ENCODE peak calls at places on chromosomes 6 and 20, in seven cellular contexts. One of them, this sample, is unnamed.

GRCh38 chr6:55925292-55925691 is 49.9 kb upstream of the BMP5 start:
- DNase-seq in endodermal cell: no peak
- DNase-seq in mesendoderm: no peak
- DNase-seq in right lobe of liver: no peak
- DNase-seq in mesenchymal stem cell: peak; percentile 78
- DNase-seq in MM.1S: no peak
- DNase-seq in psoas muscle: no peak
- DNase-seq in this sample: no peak

GRCh38 chr20:14334306-14334930 is 3.0 kb downstream of the FLRT3 start:
- DNase-seq in right lobe of liver: peak; percentile 23
- DNase-seq in MM.1S: peak; percentile 62
- DNase-seq in psoas muscle: no peak
- DNase-seq in mesenchymal stem cell: peak; percentile 58
- DNase-seq in mesendoderm: peak; percentile 90
- DNase-seq in endodermal cell: peak; percentile 72
- DNase-seq in this sample: no peak

GRCh38 chr20:24502184-24502583 is 32.8 kb downstream of the SYNDIG1 start:
- DNase-seq in psoas muscle: peak; percentile 59
- DNase-seq in right lobe of liver: no peak
- DNase-seq in endodermal cell: no peak
- DNase-seq in MM.1S: no peak
- DNase-seq in mesenchymal stem cell: peak; percentile 16
- DNase-seq in mesendoderm: no peak
- DNase-seq in this sample: no peak

GRCh38 chr6:3534599-3534998 is 77.7 kb upstream of the SLC22A23 start:
- DNase-seq in right lobe of liver: no peak
- DNase-seq in psoas muscle: no peak
- DNase-seq in mesenchymal stem cell: no peak
- DNase-seq in MM.1S: no peak
- DNase-seq in endodermal cell: no peak
- DNase-seq in mesendoderm: no peak
- DNase-seq in this sample: no peak

GRCh38 chr6:52975580-52975979 is 19.5 kb downstream of the GSTA4 start:
- DNase-seq in psoas muscle: no peak
- DNase-seq in endodermal cell: no peak
- DNase-seq in right lobe of liver: no peak
- DNase-seq in mesendoderm: peak; percentile 17
- DNase-seq in mesenchymal stem cell: no peak
- DNase-seq in MM.1S: no peak
- DNase-seq in this sample: no peak

GRCh38 chr6:87968435-87969278 is 79.0 kb upstream of the SPACA1 start:
- DNase-seq in mesendoderm: peak; percentile 22
- DNase-seq in right lobe of liver: no peak
- DNase-seq in MM.1S: peak; percentile 35
- DNase-seq in psoas muscle: no peak
- DNase-seq in endodermal cell: peak; percentile 73
- DNase-seq in mesenchymal stem cell: peak; percentile 19
- DNase-seq in this sample: no peak

GRCh38 chr6:37696220-37696840 is 1.4 kb downstream of the MDGA1 start:
- DNase-seq in right lobe of liver: peak; percentile 39
- DNase-seq in mesenchymal stem cell: peak; percentile 54
- DNase-seq in MM.1S: no peak
- DNase-seq in psoas muscle: peak; percentile 34
- DNase-seq in mesendoderm: no peak
- DNase-seq in endodermal cell: peak; percentile 76
- DNase-seq in this sample: no peak

GRCh38 chr6:130843575-130844320 is 16.5 kb downstream of the SMLR1 start:
- DNase-seq in mesendoderm: peak; percentile 58
- DNase-seq in psoas muscle: no peak
- DNase-seq in mesenchymal stem cell: peak; percentile 63
- DNase-seq in right lobe of liver: no peak
- DNase-seq in endodermal cell: no peak
- DNase-seq in MM.1S: peak; percentile 55
- DNase-seq in this sample: no peak

GRCh38 chr6:127606131-127606562 is 29.2 kb downstream of the C6orf58 start:
- DNase-seq in psoas muscle: no peak
- DNase-seq in MM.1S: peak; percentile 15
- DNase-seq in right lobe of liver: no peak
- DNase-seq in endodermal cell: peak; percentile 74
- DNase-seq in mesendoderm: peak; percentile 80
- DNase-seq in mesenchymal stem cell: peak; percentile 52
- DNase-seq in this sample: no peak

GRCh38 chr6:73079978-73080377 is 145.3 kb downstream of the KHDC1L start:
- DNase-seq in MM.1S: no peak
- DNase-seq in psoas muscle: no peak
- DNase-seq in right lobe of liver: no peak
- DNase-seq in mesendoderm: no peak
- DNase-seq in mesenchymal stem cell: no peak
- DNase-seq in endodermal cell: no peak
- DNase-seq in this sample: no peak

GRCh38 chr6:73078908-73079610 is 146.2 kb downstream of the KHDC1L start:
- DNase-seq in endodermal cell: no peak
- DNase-seq in psoas muscle: no peak
- DNase-seq in right lobe of liver: no peak
- DNase-seq in mesendoderm: no peak
- DNase-seq in MM.1S: no peak
- DNase-seq in mesenchymal stem cell: no peak
- DNase-seq in this sample: no peak

GRCh38 chr6:73076211-73076610 is 149.1 kb downstream of the KHDC1L start:
- DNase-seq in mesendoderm: no peak
- DNase-seq in right lobe of liver: no peak
- DNase-seq in psoas muscle: no peak
- DNase-seq in mesenchymal stem cell: no peak
- DNase-seq in endodermal cell: no peak
- DNase-seq in MM.1S: no peak
- DNase-seq in this sample: no peak

GRCh38 chr6:73079611-73079955 is 145.7 kb downstream of the KHDC1L start:
- DNase-seq in right lobe of liver: no peak
- DNase-seq in psoas muscle: no peak
- DNase-seq in mesendoderm: no peak
- DNase-seq in MM.1S: no peak
- DNase-seq in endodermal cell: no peak
- DNase-seq in mesenchymal stem cell: peak; percentile 55
- DNase-seq in this sample: no peak

DNA sequence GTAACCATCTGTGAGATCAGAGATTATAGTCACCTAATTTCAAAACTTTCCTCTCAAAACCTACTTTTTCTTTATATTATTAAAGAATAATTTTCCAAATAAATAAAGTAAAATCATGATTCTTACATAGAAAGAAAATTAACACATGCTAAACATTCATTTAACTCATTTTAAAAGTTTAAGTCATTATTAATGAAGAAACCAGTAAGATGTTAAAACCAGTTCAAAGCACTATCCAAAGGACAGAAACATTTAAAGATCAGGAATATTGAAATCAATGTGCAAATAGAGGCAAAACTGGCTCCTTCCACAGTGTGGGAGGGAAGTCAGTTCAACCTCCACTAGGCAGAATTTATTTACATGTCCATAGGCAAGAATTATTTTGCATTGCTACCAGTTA is 147.0 kb downstream of the KHDC1L start:
- DNase-seq in endodermal cell: no peak
- DNase-seq in psoas muscle: no peak
- DNase-seq in mesenchymal stem cell: no peak
- DNase-seq in MM.1S: no peak
- DNase-seq in mesendoderm: no peak
- DNase-seq in right lobe of liver: no peak
- DNase-seq in this sample: no peak
- H3K4me1 ChIP-seq in endodermal cell: no peaks in the 10 kb centered on the region
- H3K4me1 ChIP-seq in psoas muscle: no peaks in the 10 kb centered on the region
- H3K4me1 ChIP-seq in mesenchymal stem cell: no peaks in the 10 kb centered on the region
- H3K4me1 ChIP-seq in MM.1S: no peaks in the 10 kb centered on the region
- H3K4me1 ChIP-seq in mesendoderm: no peaks in the 10 kb centered on the region
- H3K4me1 ChIP-seq in right lobe of liver: no peaks in the 10 kb centered on the region
- H3K4me1 ChIP-seq in this sample: no peaks in the 10 kb centered on the region

DNA sequence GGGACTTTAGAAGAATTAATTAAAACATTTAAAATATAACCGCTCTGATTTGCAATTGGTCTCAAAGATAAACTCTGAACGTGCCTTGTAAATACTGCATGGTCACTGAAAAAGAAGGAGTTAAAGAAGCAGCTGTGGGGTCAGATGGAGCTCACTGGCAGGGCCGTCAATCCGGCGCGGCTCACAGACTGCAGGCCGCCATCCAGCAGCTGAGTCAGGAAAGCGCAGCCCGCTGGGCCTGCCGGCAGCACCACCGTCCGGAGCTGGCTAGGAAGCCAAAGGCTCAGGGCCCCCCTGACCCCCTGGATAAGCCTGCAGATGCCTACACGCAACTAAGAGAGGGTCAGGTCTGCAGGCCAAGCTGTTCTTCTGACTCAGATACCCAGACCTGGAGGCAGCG is 54.2 kb upstream of the FRMD1 start:
- DNase-seq in right lobe of liver: no peak
- DNase-seq in mesenchymal stem cell: peak; percentile 85
- DNase-seq in mesendoderm: peak; percentile 40
- DNase-seq in endodermal cell: peak; percentile 58
- DNase-seq in MM.1S: no peak
- DNase-seq in psoas muscle: peak; percentile 50
- DNase-seq in this sample: no peak
- H3K27ac ChIP-seq in right lobe of liver: no peak overlapping the region
- H3K27ac ChIP-seq in mesenchymal stem cell: no peak overlapping the region
- H3K27ac ChIP-seq in mesendoderm: no peak overlapping the region
- H3K27ac ChIP-seq in endodermal cell: peak overlapping the region; percentile 61
- H3K27ac ChIP-seq in MM.1S: no peak overlapping the region
- H3K27ac ChIP-seq in psoas muscle: no peak overlapping the region
- H3K27ac ChIP-seq in this sample: peak overlapping the region; percentile 4

GRCh38 chr6:27866370-27867050 is 45.7 kb downstream of the OR2B2 start:
- DNase-seq in mesendoderm: peak; percentile 90
- DNase-seq in MM.1S: peak; percentile 72
- DNase-seq in right lobe of liver: no peak
- DNase-seq in mesenchymal stem cell: peak; percentile 86
- DNase-seq in psoas muscle: no peak
- DNase-seq in endodermal cell: peak; percentile 78
- DNase-seq in this sample: no peak

GRCh38 chr6:27867941-27868705 is 44.1 kb downstream of the OR2B2 start:
- DNase-seq in mesenchymal stem cell: peak; percentile 30
- DNase-seq in endodermal cell: peak; percentile 52
- DNase-seq in right lobe of liver: no peak
- DNase-seq in psoas muscle: no peak
- DNase-seq in MM.1S: no peak
- DNase-seq in mesendoderm: peak; percentile 56
- DNase-seq in this sample: no peak

GRCh38 chr6:27865952-27866369 is 46.2 kb downstream of the OR2B2 start:
- DNase-seq in psoas muscle: no peak
- DNase-seq in mesenchymal stem cell: no peak
- DNase-seq in right lobe of liver: no peak
- DNase-seq in MM.1S: peak; percentile 55
- DNase-seq in mesendoderm: peak; percentile 85
- DNase-seq in endodermal cell: peak; percentile 87
- DNase-seq in this sample: no peak

GRCh38 chr6:27864906-27865883 is 47.0 kb downstream of the OR2B2 start:
- DNase-seq in mesendoderm: peak; percentile 98
- DNase-seq in psoas muscle: peak; percentile 33
- DNase-seq in right lobe of liver: peak; percentile 63
- DNase-seq in MM.1S: peak; percentile 98
- DNase-seq in mesenchymal stem cell: peak; percentile 95
- DNase-seq in endodermal cell: peak; percentile 92
- DNase-seq in this sample: peak; percentile 33

GRCh38 chr6:27867051-27867940 is 44.9 kb downstream of the OR2B2 start:
- DNase-seq in mesendoderm: peak; percentile 96
- DNase-seq in mesenchymal stem cell: peak; percentile 81
- DNase-seq in endodermal cell: peak; percentile 96
- DNase-seq in MM.1S: peak; percentile 60
- DNase-seq in right lobe of liver: peak; percentile 83
- DNase-seq in psoas muscle: peak; percentile 56
- DNase-seq in this sample: no peak
- H3K4me1 ChIP-seq in mesendoderm: no peaks in the 10 kb centered on the region
- H3K4me1 ChIP-seq in mesenchymal stem cell: peaks cover 17% of the 10 kb centered on the region
- H3K4me1 ChIP-seq in endodermal cell: no peaks in the 10 kb centered on the region
- H3K4me1 ChIP-seq in MM.1S: peaks cover 7% of the 10 kb centered on the region
- H3K4me1 ChIP-seq in right lobe of liver: peaks cover 18% of the 10 kb centered on the region
- H3K4me1 ChIP-seq in psoas muscle: peaks cover 28% of the 10 kb centered on the region
- H3K4me1 ChIP-seq in this sample: peaks cover 8% of the 10 kb centered on the region

DNA sequence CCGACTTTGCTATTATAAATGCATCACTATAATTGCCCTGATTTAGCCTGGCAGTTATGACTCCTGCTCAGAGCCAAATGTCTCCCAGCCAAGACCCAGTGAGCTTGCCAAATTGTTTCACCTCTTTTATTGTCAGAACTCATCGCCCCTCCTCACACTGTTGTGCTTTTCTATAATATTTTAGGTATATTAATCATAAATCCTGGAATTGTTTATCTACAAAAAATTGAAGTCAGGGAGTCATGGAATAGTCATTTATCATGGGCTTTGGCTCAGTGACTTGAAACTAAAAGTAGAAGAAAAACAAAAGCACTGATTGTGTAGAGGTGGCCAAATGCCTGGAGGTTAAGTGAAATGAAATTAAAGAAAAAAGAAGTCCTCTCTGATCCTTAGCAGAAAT is 85.6 kb downstream of the PFDN4 start:
- DNase-seq in mesenchymal stem cell: no peak
- DNase-seq in endodermal cell: no peak
- DNase-seq in mesendoderm: no peak
- DNase-seq in right lobe of liver: no peak
- DNase-seq in psoas muscle: no peak
- DNase-seq in MM.1S: no peak
- DNase-seq in this sample: no peak
- H3K27ac ChIP-seq in mesenchymal stem cell: no peak overlapping the region
- H3K27ac ChIP-seq in endodermal cell: no peak overlapping the region
- H3K27ac ChIP-seq in mesendoderm: no peak overlapping the region
- H3K27ac ChIP-seq in right lobe of liver: no peak overlapping the region
- H3K27ac ChIP-seq in psoas muscle: no peak overlapping the region
- H3K27ac ChIP-seq in MM.1S: no peak overlapping the region
- H3K27ac ChIP-seq in this sample: no peak overlapping the region

GRCh38 chr6:75431379-75431778 is 62.2 kb downstream of the FILIP1 start:
- DNase-seq in right lobe of liver: no peak
- DNase-seq in MM.1S: peak; percentile 72
- DNase-seq in endodermal cell: no peak
- DNase-seq in mesendoderm: no peak
- DNase-seq in psoas muscle: peak; percentile 37
- DNase-seq in mesenchymal stem cell: peak; percentile 85
- DNase-seq in this sample: peak; percentile 13

GRCh38 chr6:75427342-75427741 is 66.3 kb downstream of the FILIP1 start:
- DNase-seq in mesendoderm: no peak
- DNase-seq in right lobe of liver: no peak
- DNase-seq in endodermal cell: no peak
- DNase-seq in psoas muscle: no peak
- DNase-seq in MM.1S: no peak
- DNase-seq in mesenchymal stem cell: no peak
- DNase-seq in this sample: no peak

GRCh38 chr6:75430631-75431345 is 62.8 kb downstream of the FILIP1 start:
- DNase-seq in mesenchymal stem cell: no peak
- DNase-seq in right lobe of liver: no peak
- DNase-seq in endodermal cell: no peak
- DNase-seq in mesendoderm: no peak
- DNase-seq in psoas muscle: no peak
- DNase-seq in MM.1S: no peak
- DNase-seq in this sample: no peak

GRCh38 chr6:75428204-75428603 is 65.4 kb downstream of the FILIP1 start:
- DNase-seq in mesenchymal stem cell: no peak
- DNase-seq in psoas muscle: no peak
- DNase-seq in mesendoderm: no peak
- DNase-seq in MM.1S: no peak
- DNase-seq in endodermal cell: no peak
- DNase-seq in right lobe of liver: no peak
- DNase-seq in this sample: no peak

DNA sequence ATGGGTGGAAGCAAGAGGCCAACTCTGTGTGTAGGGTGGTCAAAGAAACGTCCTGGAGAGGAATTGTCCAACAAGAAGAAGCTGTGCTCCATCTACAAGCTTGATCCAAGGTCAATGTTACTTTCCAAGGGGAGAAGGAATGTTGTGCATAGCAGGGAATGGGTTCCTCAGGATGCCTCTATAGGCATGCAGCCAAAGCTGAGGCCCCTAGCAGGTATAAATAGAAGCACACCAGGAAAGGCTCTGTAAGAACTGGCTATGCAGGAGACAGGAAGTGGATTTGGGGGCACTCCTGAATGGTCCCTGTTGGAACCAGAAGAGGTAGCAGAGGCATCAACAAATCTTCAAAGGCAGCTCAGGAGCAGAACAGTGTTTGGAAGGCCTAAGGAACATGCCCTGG is 64.3 kb downstream of the FILIP1 start:
- DNase-seq in endodermal cell: no peak
- DNase-seq in psoas muscle: no peak
- DNase-seq in mesenchymal stem cell: no peak
- DNase-seq in right lobe of liver: no peak
- DNase-seq in mesendoderm: no peak
- DNase-seq in MM.1S: no peak
- DNase-seq in this sample: no peak
- H3K4me1 ChIP-seq in endodermal cell: no peaks in the 10 kb centered on the region
- H3K4me1 ChIP-seq in psoas muscle: peaks cover 72% of the 10 kb centered on the region
- H3K4me1 ChIP-seq in mesenchymal stem cell: peaks cover 6% of the 10 kb centered on the region
- H3K4me1 ChIP-seq in right lobe of liver: no peaks in the 10 kb centered on the region
- H3K4me1 ChIP-seq in mesendoderm: no peaks in the 10 kb centered on the region
- H3K4me1 ChIP-seq in MM.1S: peaks cover 59% of the 10 kb centered on the region
- H3K4me1 ChIP-seq in this sample: peaks cover 62% of the 10 kb centered on the region

This sample was measured in thoracic aorta.